ENCODE peak calls at places on chromosomes 3 and 15, in nine cellular contexts. D, K, E, H, N, S, T, L and U are unnamed samples.
A peak's percentile ranks its signal among the peaks of the same experiment; 100 is the strongest.

GRCh38 chr3:73433079-73433478 is 191.7 kb downstream of the PDZRN3 start:
- DNase-seq in D (no peak), K (no peak), E (no peak), H (no peak), N (no peak), S (no peak), T (no peak), L (no peak), U (no peak)

GRCh38 chr15:71508081-71508682 is 302.2 kb upstream of the NR2E3 start:
- DNase-seq in D (no peak), K (no peak), E (no peak), H (no peak), N (no peak), S (no peak), T (no peak), L (no peak), U (no peak)

GRCh38 chr15:44157679-44158078 is 37.4 kb downstream of the FRMD5 start:
- DNase-seq in D (no peak), K (no peak), E (no peak), H (no peak), N (no peak), S (no peak), T (peak; percentile 78), L (no peak), U (no peak)

GRCh38 chr3:18989237-18989812 is 159.0 kb upstream of the KCNH8 start:
- DNase-seq in D (no peak), K (no peak), E (no peak), H (no peak), N (no peak), S (no peak), T (no peak), L (no peak), U (no peak)

GRCh38 chr3:119810018-119810435 is 28.1 kb downstream of the NR1I2 start:
- DNase-seq in D (no peak), K (peak; percentile 89), E (peak; percentile 23), H (no peak), N (no peak), S (no peak), T (no peak), L (no peak), U (peak; percentile 81)

GRCh38 chr15:77944002-77944867 is 133.3 kb downstream of the TBC1D2B start:
- DNase-seq in D (peak; percentile 89), K (peak; percentile 90), E (peak; percentile 90), H (peak; percentile 92), N (peak; percentile 91), S (peak; percentile 93), T (peak; percentile 16), L (peak; percentile 56), U (peak; percentile 93)

GRCh38 chr15:67940324-67940719 is 100.5 kb upstream of the RNU6-1 start:
- DNase-seq in D (no peak), K (no peak), E (no peak), H (no peak), N (no peak), S (no peak), T (no peak), L (no peak), U (no peak)

GRCh38 chr3:129121016-129121791 is 400 bp downstream of the RAB43 start:
- DNase-seq in D (no peak), K (no peak), E (no peak), H (no peak), N (peak; percentile 51), S (no peak), T (no peak), L (peak; percentile 64), U (no peak)

GRCh38 chr15:45162771-45163507 is 24.8 kb downstream of the SHF start:
- DNase-seq in D (peak; percentile 72), K (peak; percentile 87), E (peak; percentile 73), H (peak; percentile 79), N (peak; percentile 87), S (peak; percentile 86), T (peak; percentile 61), L (peak; percentile 81), U (peak; percentile 84)

GRCh38 chr3:188788621-188789081 is 383.1 kb upstream of the TPRG1 start:
- DNase-seq in D (no peak), K (no peak), E (no peak), H (no peak), N (no peak), S (no peak), T (peak; percentile 85), L (no peak), U (no peak)

GRCh38 chr3:33729993-33730392 is 11.9 kb upstream of the CLASP2 start:
- DNase-seq in D (no peak), K (no peak), E (no peak), H (no peak), N (no peak), S (no peak), T (no peak), L (peak; percentile 36), U (no peak)

GRCh38 chr15:65550681-65551098 is 20.4 kb downstream of the HACD3 start:
- DNase-seq in D (no peak), K (no peak), E (no peak), H (no peak), N (no peak), S (no peak), T (peak; percentile 45), L (no peak), U (no peak)

GRCh38 chr3:146948985-146949384 is 343.8 kb upstream of the PLSCR5 start:
- DNase-seq in D (no peak), K (no peak), E (no peak), H (no peak), N (no peak), S (no peak), T (no peak), L (no peak), U (no peak)

GRCh38 chr15:72902245-72902928 is 118.8 kb upstream of the ADPGK start:
- DNase-seq in D (peak; percentile 61), K (no peak), E (peak; percentile 67), H (peak; percentile 57), N (no peak), S (peak; percentile 86), T (no peak), L (no peak), U (peak; percentile 83)

GRCh38 chr3:81492048-81492447 is 269.4 kb downstream of the GBE1 start:
- DNase-seq in D (no peak), K (no peak), E (no peak), H (no peak), N (no peak), S (no peak), T (no peak), L (no peak), U (no peak)

GRCh38 chr3:143070977-143071551 is 48.5 kb upstream of the CHST2 start:
- DNase-seq in D (no peak), K (no peak), E (no peak), H (no peak), N (no peak), S (no peak), T (peak; percentile 46), L (no peak), U (no peak)
- H3K27ac ChIP-seq in D (no peak overlapping the region), K (no peak overlapping the region), E (no peak overlapping the region), H (no peak overlapping the region), N (no peak overlapping the region), S (no peak overlapping the region), T (no peak overlapping the region), L (no peak overlapping the region), U (no peak overlapping the region)

GRCh38 chr3:17047904-17048303 is 163.1 kb downstream of the PLCL2 start:
- DNase-seq in D (no peak), K (no peak), E (no peak), H (no peak), N (no peak), S (no peak), T (no peak), L (no peak), U (no peak)

GRCh38 chr3:17047162-17047561 is 162.4 kb downstream of the PLCL2 start:
- DNase-seq in D (no peak), K (no peak), E (no peak), H (no peak), N (peak; percentile 63), S (no peak), T (no peak), L (no peak), U (no peak)

GRCh38 chr3:17044844-17045243 is 160.1 kb downstream of the PLCL2 start:
- DNase-seq in D (no peak), K (no peak), E (no peak), H (no peak), N (no peak), S (no peak), T (no peak), L (no peak), U (no peak)

GRCh38 chr3:17045705-17046104 is 160.9 kb downstream of the PLCL2 start:
- DNase-seq in D (no peak), K (no peak), E (no peak), H (no peak), N (no peak), S (no peak), T (no peak), L (no peak), U (no peak)

DNA sequence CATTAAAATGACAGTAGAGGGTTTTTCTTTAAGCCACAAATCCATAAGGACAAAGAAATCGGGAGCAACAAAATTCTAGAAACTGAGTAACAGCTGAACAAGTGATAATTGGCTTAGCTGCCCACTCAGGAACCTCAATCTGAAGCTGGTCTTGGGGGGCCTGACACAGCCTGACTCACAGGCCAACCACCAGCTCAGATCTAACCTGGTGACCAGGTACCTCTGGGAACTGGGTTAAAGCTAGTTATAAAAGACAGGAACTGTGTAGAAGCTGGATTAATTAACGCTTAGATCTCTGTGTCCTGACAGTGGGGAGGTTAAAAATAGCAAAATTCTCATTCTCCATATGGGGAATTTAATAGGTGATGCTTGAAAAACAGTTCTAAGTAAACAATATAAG is 161.9 kb downstream of the PLCL2 start:
- DNase-seq in D (no peak), K (no peak), E (no peak), H (no peak), N (no peak), S (no peak), T (no peak), L (no peak), U (no peak)
- H3K27ac ChIP-seq in D (no peak overlapping the region), K (no peak overlapping the region), E (no peak overlapping the region), H (no peak overlapping the region), N (no peak overlapping the region), S (no peak overlapping the region), T (no peak overlapping the region), L (no peak overlapping the region), U (no peak overlapping the region)

GRCh38 chr3:69770219-69770618 is 31.0 kb downstream of the MITF start:
- DNase-seq in D (no peak), K (no peak), E (no peak), H (no peak), N (no peak), S (no peak), T (no peak), L (no peak), U (no peak)
- H3K27ac ChIP-seq in D (no peak overlapping the region), K (no peak overlapping the region), E (no peak overlapping the region), H (no peak overlapping the region), N (no peak overlapping the region), S (peak overlapping the region; percentile 43), T (no peak overlapping the region), L (no peak overlapping the region), U (peak overlapping the region; percentile 82)

DNA sequence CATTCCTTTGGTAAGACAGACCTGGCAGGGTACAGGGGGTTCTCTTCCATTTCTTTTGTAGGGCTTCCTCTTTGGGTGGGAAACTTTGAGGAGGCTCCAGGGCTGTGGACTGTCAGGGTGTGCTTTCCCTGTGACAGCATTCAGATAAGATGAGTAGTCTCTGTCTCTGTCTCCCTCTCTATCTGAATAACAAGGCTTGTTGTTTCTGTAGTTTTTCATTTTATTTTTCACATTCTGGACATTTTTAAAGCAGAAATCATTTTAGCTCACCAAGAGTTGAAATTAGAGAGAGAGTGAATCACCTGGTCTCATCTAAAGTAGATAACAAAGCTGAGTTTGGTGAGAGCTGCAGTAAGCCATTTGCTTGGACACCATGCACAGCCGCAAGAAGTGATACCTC is 100.8 kb upstream of the TPM1 start:
- DNase-seq in D (no peak), K (no peak), E (no peak), H (no peak), N (no peak), S (no peak), T (no peak), L (no peak), U (no peak)
- H3K27ac ChIP-seq in D (peak overlapping the region; percentile 65), K (no peak overlapping the region), E (peak overlapping the region; percentile 81), H (no peak overlapping the region), N (no peak overlapping the region), S (peak overlapping the region; percentile 33), T (no peak overlapping the region), L (no peak overlapping the region), U (no peak overlapping the region)